ENCODE peak calls at places on chromosome 14, in six cellular contexts. K is A549, L is K562, R is HepG2, T is SK-N-SH, Q is GM12878. C is an unnamed sample. For H3K4me1, the result is how much of the 10 kb centered on the place peaks cover.

GRCh38 chr14:32607399-32607798 is 278.3 kb downstream of the AKAP6 start:
- DNase-seq in K (no peak), L (no peak), R (no peak), T (peak), Q (no peak), C (no peak)

GRCh38 chr14:58401587-58401986 is 5.9 kb downstream of the TOMM20L start:
- DNase-seq in K (no peak), L (no peak), R (no peak), T (no peak), Q (no peak), C (no peak)

GRCh38 chr14:94164685-94165431 is 9.3 kb upstream of the PPP4R4 start:
- DNase-seq in K (no peak), L (no peak), R (no peak), T (no peak), Q (no peak), C (no peak)

GRCh38 chr14:52755607-52756316 is 25.8 kb downstream of the STYX start:
- DNase-seq in K (no peak), L (no peak), R (peak), T (no peak), Q (no peak), C (no peak)

GRCh38 chr14:31921251-31921650 is 155.9 kb upstream of the ARHGAP5 start:
- DNase-seq in K (no peak), L (no peak), R (no peak), T (no peak), Q (no peak), C (no peak)

GRCh38 chr14:85319998-85320397 is 209.9 kb upstream of the FLRT2 start:
- DNase-seq in K (no peak), L (no peak), R (no peak), T (no peak), Q (no peak), C (no peak)

GRCh38 chr14:32623300-32624093 is 294.4 kb downstream of the AKAP6 start:
- DNase-seq in K (no peak), L (no peak), R (no peak), T (no peak), Q (no peak), C (no peak)

GRCh38 chr14:22460461-22461195 is 128.4 kb downstream of the DAD1 start:
- DNase-seq in K (no peak), L (peak), R (no peak), T (no peak), Q (no peak), C (no peak)

GRCh38 chr14:49250109-49250508 is 336.1 kb downstream of the RPS29 start:
- DNase-seq in K (no peak), L (no peak), R (no peak), T (no peak), Q (no peak), C (no peak)

GRCh38 chr14:34498684-34499412 is 36.8 kb upstream of the SPTSSA start:
- DNase-seq in K (peak), L (no peak), R (peak), T (peak), Q (no peak), C (peak)

GRCh38 chr14:104357689-104358527 is 219.5 kb downstream of the KIF26A start:
- DNase-seq in K (no peak), L (no peak), R (no peak), T (peak), Q (no peak), C (no peak)

GRCh38 chr14:48973136-48973535 is 613.0 kb downstream of the RPS29 start:
- DNase-seq in K (no peak), L (no peak), R (no peak), T (no peak), Q (no peak), C (no peak)

GRCh38 chr14:54001189-54001878 is 44.7 kb upstream of the BMP4 start:
- DNase-seq in K (no peak), L (no peak), R (peak), T (no peak), Q (no peak), C (no peak)

GRCh38 chr14:52043690-52044089 is 25.2 kb downstream of the NID2 start:
- DNase-seq in K (peak), L (peak), R (peak), T (peak), Q (no peak), C (peak)

GRCh38 chr14:68283378-68284123 is 464.0 kb downstream of the RAD51B start:
- DNase-seq in K (no peak), L (no peak), R (no peak), T (no peak), Q (peak), C (no peak)

GRCh38 chr14:94936901-94937321 is 167.0 kb upstream of the GSC start:
- DNase-seq in K (no peak), L (no peak), R (no peak), T (peak), Q (no peak), C (no peak)

DNA sequence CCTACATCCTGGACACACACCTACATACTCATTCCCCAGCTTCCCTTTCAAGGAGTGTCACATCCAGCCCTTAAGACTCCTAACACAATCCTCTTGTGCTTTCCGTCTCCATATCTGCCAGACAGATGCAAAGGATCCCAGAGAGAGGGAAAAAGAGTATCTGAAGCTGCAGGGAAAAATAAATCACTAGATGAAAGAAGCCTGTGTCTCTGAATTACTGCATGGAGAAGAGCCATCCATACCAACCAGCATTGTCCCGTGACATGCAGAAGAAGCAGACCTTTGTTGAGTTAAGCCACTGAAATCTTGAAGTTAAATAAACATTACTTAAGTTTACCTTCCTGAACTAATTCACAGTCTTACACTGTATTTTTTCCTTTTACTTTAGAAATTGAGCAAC is 54.6 kb downstream of the GTF2A1 start:
- DNase-seq in K (no peak), L (no peak), R (peak), T (no peak), Q (no peak), C (no peak)
- H3K4me1 ChIP-seq in K (under half), L (under half), R (under half), T (under half), Q (under half), C (under half)

GRCh38 chr14:103126088-103126872 is 3.0 kb downstream of the TNFAIP2 start:
- DNase-seq in K (no peak), L (no peak), R (no peak), T (no peak), Q (no peak), C (no peak)

GRCh38 chr14:103127861-103128598 is 4.8 kb downstream of the TNFAIP2 start:
- DNase-seq in K (no peak), L (no peak), R (no peak), T (peak), Q (no peak), C (no peak)

GRCh38 chr14:103128631-103129300 is 5.5 kb downstream of the TNFAIP2 start:
- DNase-seq in K (no peak), L (no peak), R (no peak), T (peak), Q (no peak), C (no peak)

GRCh38 chr14:103126873-103127304 is 3.6 kb downstream of the TNFAIP2 start:
- DNase-seq in K (no peak), L (no peak), R (peak), T (peak), Q (no peak), C (no peak)

DNA sequence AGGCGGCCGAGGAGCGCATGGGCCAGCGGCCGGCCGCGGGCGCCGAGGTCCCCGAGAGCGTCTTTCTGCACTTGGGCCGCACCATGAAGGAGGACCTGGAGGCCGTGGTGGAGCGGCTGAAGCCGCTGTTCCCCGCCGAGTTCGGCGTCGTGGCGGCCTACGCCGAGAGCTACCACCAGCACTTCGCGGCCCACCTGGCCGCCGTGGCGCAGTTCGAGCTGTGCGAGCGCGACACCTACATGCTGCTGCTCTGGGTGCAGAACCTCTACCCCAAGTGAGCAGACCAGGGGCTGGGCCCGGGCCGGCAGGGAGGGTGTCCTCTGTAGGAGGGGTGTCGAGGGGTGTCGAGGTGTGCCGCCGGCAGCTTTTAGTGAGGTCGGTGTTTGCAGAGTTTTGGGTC is 4.1 kb downstream of the TNFAIP2 start:
- DNase-seq in K (no peak), L (no peak), R (no peak), T (no peak), Q (no peak), C (no peak)
- TF ChIP-seq REST in K (no peak), L (no peak), R (no peak), T (no peak), Q (no peak), C (no peak)

GRCh38 chr14:80215756-80216581 is 4.7 kb upstream of the DIO2 start:
- DNase-seq in K (peak), L (no peak), R (no peak), T (no peak), Q (no peak), C (no peak)
- TF ChIP-seq RAD21 in K (peak), L (no peak), R (no peak), T (no peak), Q (no peak), C (no peak)

GRCh38 chr14:99808515-99808914 is 15.3 kb downstream of the EML1 start:
- DNase-seq in K (no peak), L (no peak), R (no peak), T (no peak), Q (no peak), C (no peak)
- H3K4me1 ChIP-seq in K (under half), L (under half), R (under half), T (under half), Q (under half), C (under half)

GRCh38 chr14:39592390-39592789 is 160.2 kb upstream of the FBXO33 start:
- DNase-seq in K (no peak), L (no peak), R (no peak), T (no peak), Q (no peak), C (no peak)
- TF ChIP-seq REST in K (no peak), L (no peak), R (no peak), T (no peak), Q (no peak), C (no peak)

GRCh38 chr14:64201931-64202330 is 92.2 kb downstream of the ESR2 start:
- DNase-seq in K (no peak), L (no peak), R (no peak), T (no peak), Q (no peak), C (no peak)

GRCh38 chr14:64203366-64204006 is 90.7 kb downstream of the ESR2 start:
- DNase-seq in K (no peak), L (no peak), R (no peak), T (no peak), Q (no peak), C (no peak)

GRCh38 chr14:64201296-64201695 is 92.9 kb downstream of the ESR2 start:
- DNase-seq in K (no peak), L (no peak), R (no peak), T (no peak), Q (no peak), C (no peak)

GRCh38 chr14:64200170-64200569 is 94.0 kb downstream of the ESR2 start:
- DNase-seq in K (no peak), L (no peak), R (no peak), T (no peak), Q (no peak), C (no peak)

DNA sequence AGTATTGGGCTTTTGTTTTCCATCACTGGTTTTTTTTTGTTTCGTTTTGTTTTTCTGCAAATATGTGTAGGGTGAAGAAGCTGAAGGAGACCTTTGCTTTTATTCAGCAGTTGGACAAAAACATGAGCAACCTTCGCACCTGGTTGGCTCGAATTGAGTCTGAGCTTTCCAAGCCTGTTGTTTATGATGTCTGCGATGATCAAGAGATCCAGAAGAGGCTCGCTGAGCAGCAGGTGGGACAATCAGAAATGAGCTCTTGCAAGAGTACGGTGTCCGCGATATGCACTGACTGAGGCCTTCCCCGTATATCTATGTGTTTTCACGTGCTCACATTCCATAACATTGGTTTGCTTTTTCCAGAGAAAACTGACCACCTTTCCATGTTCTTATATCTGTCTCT is 91.4 kb downstream of the ESR2 start:
- DNase-seq in K (no peak), L (no peak), R (no peak), T (no peak), Q (no peak), C (no peak)
- TF ChIP-seq RAD21 in K (no peak), L (no peak), R (no peak), T (no peak), Q (no peak), C (no peak)

GRCh38 chr14:77157716-77158115 is 16.1 kb upstream of the ZDHHC22 start:
- DNase-seq in K (no peak), L (no peak), R (no peak), T (no peak), Q (no peak), C (no peak)
- H3K4me1 ChIP-seq in K (under half), L (under half), R (under half), T (under half), Q (under half), C (under half)

GRCh38 chr14:97221572-97221971 is 424.4 kb downstream of the VRK1 start:
- DNase-seq in K (no peak), L (no peak), R (no peak), T (no peak), Q (no peak), C (no peak)

GRCh38 chr14:97218336-97218712 is 421.1 kb downstream of the VRK1 start:
- DNase-seq in K (no peak), L (no peak), R (no peak), T (no peak), Q (no peak), C (no peak)

GRCh38 chr14:97217094-97217885 is 420.1 kb downstream of the VRK1 start:
- DNase-seq in K (no peak), L (no peak), R (no peak), T (no peak), Q (no peak), C (no peak)

GRCh38 chr14:97219356-97220017 is 422.3 kb downstream of the VRK1 start:
- DNase-seq in K (no peak), L (no peak), R (no peak), T (peak), Q (no peak), C (no peak)

GRCh38 chr14:97218713-97219355 is 421.7 kb downstream of the VRK1 start:
- DNase-seq in K (no peak), L (no peak), R (no peak), T (peak), Q (no peak), C (no peak)
- TF ChIP-seq REST in K (no peak), L (no peak), R (no peak), T (no peak), Q (no peak), C (no peak)

DNA sequence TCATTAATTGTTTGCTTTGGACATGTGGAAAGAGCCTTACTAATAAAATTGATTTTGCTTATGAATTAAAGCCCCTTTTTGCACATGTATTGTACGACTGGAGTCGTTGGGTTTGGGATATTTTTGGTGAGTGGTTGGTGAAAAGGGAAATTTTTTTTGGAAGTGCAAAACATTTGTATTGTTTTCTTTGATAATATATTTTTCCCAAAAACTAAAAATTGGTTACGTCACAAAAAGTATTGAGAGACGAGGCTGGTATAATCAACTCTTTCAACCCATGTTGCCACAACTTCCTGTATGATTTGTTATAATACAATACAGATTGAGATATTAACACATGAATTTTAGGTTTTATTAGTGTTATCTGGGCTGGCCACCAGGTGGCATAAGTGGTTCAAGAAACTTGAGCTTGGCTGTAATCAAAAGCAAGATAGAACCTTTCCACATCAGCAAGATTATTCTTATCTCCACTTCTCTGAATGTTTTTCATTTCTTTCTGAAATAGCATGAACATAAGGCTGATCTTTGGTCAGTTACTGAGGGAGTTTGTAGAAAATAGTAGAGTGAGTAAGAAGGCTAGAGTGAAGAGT is 8.7 kb downstream of the NGDN start:
- DNase-seq in K (peak), L (peak), R (peak), T (peak), Q (peak), C (peak)
- TF ChIP-seq RAD21 in K (peak), L (peak), R (peak), T (peak), Q (peak), C (peak)

DNA sequence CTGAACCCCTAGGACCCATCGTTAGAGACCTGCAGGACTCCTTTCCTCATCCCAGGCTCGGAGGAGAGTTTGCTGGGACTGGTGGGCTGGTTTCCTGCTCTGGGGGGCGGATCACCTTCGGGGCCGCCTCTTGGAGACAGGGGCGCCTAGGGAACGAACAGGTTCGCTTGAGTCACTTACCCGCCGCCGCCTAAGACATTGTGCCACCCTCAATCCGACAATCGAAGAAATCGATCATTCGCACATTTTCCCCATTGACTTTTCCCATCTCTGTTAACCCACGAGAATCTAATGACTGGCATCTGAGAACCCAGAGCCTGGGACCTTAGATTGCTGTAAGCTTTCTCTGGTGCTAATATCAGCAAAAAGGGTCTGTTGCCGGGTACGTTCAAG is 322 bp downstream of the SLC39A9 start:
- DNase-seq in K (no peak), L (no peak), R (no peak), T (no peak), Q (no peak), C (no peak)
- H3K4me1 ChIP-seq in K (under half), L (under half), R (half or more), T (under half), Q (under half), C (under half)

C was measured in HCT116.